ENCODE peak calls at places on chromosome 7, in nine cellular contexts. One of them, this sample, is unnamed.

GRCh38 chr7:5620459-5620881 is 161.0 kb downstream of the RNF216 start:
- DNase-seq in endothelial cell: no peak
- DNase-seq in GM10248: no peak
- DNase-seq in AG04450: no peak
- DNase-seq in CD4-positive, alpha-beta T cell: no peak
- DNase-seq in CD8-positive, alpha-beta T cell: no peak
- DNase-seq in cardiac muscle cell: no peak
- DNase-seq in MCF 10A: no peak
- DNase-seq in chondrocyte: no peak
- DNase-seq in this sample: no peak

GRCh38 chr7:42981595-42981994 is 49.4 kb downstream of the MRPL32 start:
- DNase-seq in MCF 10A: no peak
- DNase-seq in GM10248: no peak
- DNase-seq in chondrocyte: no peak
- DNase-seq in AG04450: no peak
- DNase-seq in endothelial cell: no peak
- DNase-seq in cardiac muscle cell: no peak
- DNase-seq in CD4-positive, alpha-beta T cell: no peak
- DNase-seq in CD8-positive, alpha-beta T cell: no peak
- DNase-seq in this sample: no peak

GRCh38 chr7:107691713-107692112 is 31.1 kb downstream of the SLC26A4 start:
- DNase-seq in AG04450: no peak
- DNase-seq in GM10248: no peak
- DNase-seq in endothelial cell: no peak
- DNase-seq in MCF 10A: no peak
- DNase-seq in CD4-positive, alpha-beta T cell: no peak
- DNase-seq in cardiac muscle cell: no peak
- DNase-seq in chondrocyte: no peak
- DNase-seq in CD8-positive, alpha-beta T cell: no peak
- DNase-seq in this sample: peak

GRCh38 chr7:145263886-145264285 is 428.0 kb upstream of the TPK1 start:
- DNase-seq in endothelial cell: no peak
- DNase-seq in AG04450: no peak
- DNase-seq in GM10248: no peak
- DNase-seq in CD8-positive, alpha-beta T cell: no peak
- DNase-seq in MCF 10A: no peak
- DNase-seq in CD4-positive, alpha-beta T cell: no peak
- DNase-seq in chondrocyte: no peak
- DNase-seq in cardiac muscle cell: no peak
- DNase-seq in this sample: no peak

GRCh38 chr7:1823376-1824150 is 153.5 kb downstream of the ELFN1 start:
- DNase-seq in CD4-positive, alpha-beta T cell: no peak
- DNase-seq in chondrocyte: peak
- DNase-seq in MCF 10A: no peak
- DNase-seq in endothelial cell: no peak
- DNase-seq in AG04450: no peak
- DNase-seq in GM10248: no peak
- DNase-seq in cardiac muscle cell: no peak
- DNase-seq in CD8-positive, alpha-beta T cell: no peak
- DNase-seq in this sample: no peak

GRCh38 chr7:135803143-135803542 is 54.5 kb upstream of the FAM180A start:
- DNase-seq in CD4-positive, alpha-beta T cell: no peak
- DNase-seq in chondrocyte: no peak
- DNase-seq in GM10248: no peak
- DNase-seq in CD8-positive, alpha-beta T cell: no peak
- DNase-seq in MCF 10A: peak
- DNase-seq in cardiac muscle cell: no peak
- DNase-seq in AG04450: no peak
- DNase-seq in endothelial cell: no peak
- DNase-seq in this sample: no peak

GRCh38 chr7:10122573-10123100 is 851.0 kb upstream of the PHF14 start:
- DNase-seq in CD4-positive, alpha-beta T cell: no peak
- DNase-seq in endothelial cell: peak
- DNase-seq in cardiac muscle cell: peak
- DNase-seq in GM10248: no peak
- DNase-seq in MCF 10A: no peak
- DNase-seq in chondrocyte: no peak
- DNase-seq in CD8-positive, alpha-beta T cell: no peak
- DNase-seq in AG04450: no peak
- DNase-seq in this sample: peak

GRCh38 chr7:137084607-137085380 is 216.3 kb downstream of the CHRM2 start:
- DNase-seq in AG04450: no peak
- DNase-seq in cardiac muscle cell: no peak
- DNase-seq in CD4-positive, alpha-beta T cell: no peak
- DNase-seq in MCF 10A: no peak
- DNase-seq in CD8-positive, alpha-beta T cell: no peak
- DNase-seq in chondrocyte: no peak
- DNase-seq in GM10248: no peak
- DNase-seq in endothelial cell: no peak
- DNase-seq in this sample: no peak

GRCh38 chr7:27194641-27195379 is 5.1 kb downstream of the HOXA13 start:
- DNase-seq in AG04450: no peak
- DNase-seq in CD8-positive, alpha-beta T cell: no peak
- DNase-seq in endothelial cell: no peak
- DNase-seq in CD4-positive, alpha-beta T cell: no peak
- DNase-seq in MCF 10A: no peak
- DNase-seq in chondrocyte: no peak
- DNase-seq in GM10248: no peak
- DNase-seq in cardiac muscle cell: no peak
- DNase-seq in this sample: no peak

GRCh38 chr7:46071076-46071475 is 150.0 kb upstream of the IGFBP3 start:
- DNase-seq in MCF 10A: peak
- DNase-seq in CD8-positive, alpha-beta T cell: no peak
- DNase-seq in AG04450: no peak
- DNase-seq in endothelial cell: no peak
- DNase-seq in chondrocyte: no peak
- DNase-seq in CD4-positive, alpha-beta T cell: no peak
- DNase-seq in GM10248: no peak
- DNase-seq in cardiac muscle cell: no peak
- DNase-seq in this sample: no peak

GRCh38 chr7:39667354-39667923 is 44.1 kb downstream of the RALA start:
- DNase-seq in CD8-positive, alpha-beta T cell: no peak
- DNase-seq in chondrocyte: no peak
- DNase-seq in CD4-positive, alpha-beta T cell: no peak
- DNase-seq in AG04450: no peak
- DNase-seq in MCF 10A: no peak
- DNase-seq in endothelial cell: no peak
- DNase-seq in cardiac muscle cell: peak
- DNase-seq in GM10248: no peak
- DNase-seq in this sample: no peak

GRCh38 chr7:21352540-21353387 is 75.1 kb upstream of the SP4 start:
- DNase-seq in CD4-positive, alpha-beta T cell: no peak
- DNase-seq in cardiac muscle cell: no peak
- DNase-seq in chondrocyte: no peak
- DNase-seq in MCF 10A: no peak
- DNase-seq in endothelial cell: no peak
- DNase-seq in CD8-positive, alpha-beta T cell: no peak
- DNase-seq in AG04450: no peak
- DNase-seq in GM10248: peak
- DNase-seq in this sample: no peak

GRCh38 chr7:142709921-142710320 is 39.4 kb upstream of the PRSS1 start:
- DNase-seq in GM10248: no peak
- DNase-seq in MCF 10A: no peak
- DNase-seq in AG04450: no peak
- DNase-seq in chondrocyte: no peak
- DNase-seq in cardiac muscle cell: no peak
- DNase-seq in endothelial cell: no peak
- DNase-seq in CD8-positive, alpha-beta T cell: no peak
- DNase-seq in CD4-positive, alpha-beta T cell: no peak
- DNase-seq in this sample: no peak

GRCh38 chr7:142711196-142711595 is 38.1 kb upstream of the PRSS1 start:
- DNase-seq in MCF 10A: no peak
- DNase-seq in CD4-positive, alpha-beta T cell: no peak
- DNase-seq in CD8-positive, alpha-beta T cell: no peak
- DNase-seq in AG04450: no peak
- DNase-seq in endothelial cell: no peak
- DNase-seq in cardiac muscle cell: no peak
- DNase-seq in chondrocyte: no peak
- DNase-seq in GM10248: no peak
- DNase-seq in this sample: no peak

GRCh38 chr7:142711722-142712616 is 37.3 kb upstream of the PRSS1 start:
- DNase-seq in AG04450: no peak
- DNase-seq in GM10248: no peak
- DNase-seq in CD4-positive, alpha-beta T cell: no peak
- DNase-seq in cardiac muscle cell: peak
- DNase-seq in CD8-positive, alpha-beta T cell: no peak
- DNase-seq in MCF 10A: peak
- DNase-seq in endothelial cell: no peak
- DNase-seq in chondrocyte: no peak
- DNase-seq in this sample: no peak

GRCh38 chr7:142714375-142714774 is 34.9 kb upstream of the PRSS1 start:
- DNase-seq in CD4-positive, alpha-beta T cell: peak
- DNase-seq in CD8-positive, alpha-beta T cell: no peak
- DNase-seq in MCF 10A: no peak
- DNase-seq in chondrocyte: no peak
- DNase-seq in endothelial cell: peak
- DNase-seq in AG04450: no peak
- DNase-seq in GM10248: no peak
- DNase-seq in cardiac muscle cell: no peak
- DNase-seq in this sample: no peak

DNA sequence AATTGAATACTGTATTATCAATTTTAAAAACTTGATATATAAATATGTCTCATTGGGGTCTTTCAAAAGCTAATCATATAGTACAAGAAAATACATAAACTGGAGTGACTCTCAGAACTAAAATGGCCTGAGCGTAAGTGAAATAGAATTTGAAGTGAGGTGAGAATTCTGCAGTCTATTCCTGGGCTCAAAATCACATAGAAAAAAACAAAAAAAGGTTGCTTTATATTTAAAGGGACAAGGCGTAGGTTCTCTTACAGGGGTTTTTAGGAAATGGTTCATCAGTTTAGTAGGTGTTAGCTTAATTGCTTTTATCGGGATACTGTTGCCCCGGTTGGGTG is 36.7 kb upstream of the PRSS1 start:
- DNase-seq in AG04450: no peak
- DNase-seq in endothelial cell: no peak
- DNase-seq in GM10248: no peak
- DNase-seq in CD8-positive, alpha-beta T cell: no peak
- DNase-seq in cardiac muscle cell: no peak
- DNase-seq in MCF 10A: no peak
- DNase-seq in CD4-positive, alpha-beta T cell: no peak
- DNase-seq in chondrocyte: no peak
- DNase-seq in this sample: no peak
- TF ChIP-seq CTCF in AG04450: no peak
- TF ChIP-seq CTCF in endothelial cell: peak
- TF ChIP-seq CTCF in GM10248: no peak
- TF ChIP-seq CTCF in CD8-positive, alpha-beta T cell: no peak
- TF ChIP-seq CTCF in cardiac muscle cell: no peak
- TF ChIP-seq CTCF in MCF 10A: no peak
- TF ChIP-seq CTCF in CD4-positive, alpha-beta T cell: peak
- TF ChIP-seq CTCF in chondrocyte: peak
- TF ChIP-seq CTCF in this sample: no peak

DNA sequence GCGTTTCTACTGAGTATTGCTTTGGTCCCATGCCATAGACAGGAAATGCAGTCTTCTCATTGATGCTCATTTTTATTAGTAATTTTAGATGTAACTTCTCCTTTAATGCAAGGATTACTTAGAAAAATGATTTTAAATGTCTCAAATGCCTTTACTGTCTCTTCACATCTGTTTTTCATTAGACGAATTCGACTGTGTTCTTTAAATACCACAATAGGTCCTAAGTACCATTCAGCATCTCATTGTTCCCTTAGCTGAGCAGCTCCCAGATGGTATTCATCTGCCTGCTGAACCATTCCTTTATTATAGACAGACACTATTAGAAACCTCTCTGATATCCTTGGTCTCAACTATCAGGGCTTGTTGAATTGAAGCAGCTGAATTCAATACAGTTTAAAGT is 113.6 kb downstream of the LSMEM1 start:
- DNase-seq in chondrocyte: no peak
- DNase-seq in MCF 10A: no peak
- DNase-seq in cardiac muscle cell: no peak
- DNase-seq in CD8-positive, alpha-beta T cell: no peak
- DNase-seq in endothelial cell: no peak
- DNase-seq in GM10248: no peak
- DNase-seq in AG04450: no peak
- DNase-seq in CD4-positive, alpha-beta T cell: no peak
- DNase-seq in this sample: no peak
- TF ChIP-seq CTCF in chondrocyte: no peak
- TF ChIP-seq CTCF in MCF 10A: no peak
- TF ChIP-seq CTCF in cardiac muscle cell: no peak
- TF ChIP-seq CTCF in CD8-positive, alpha-beta T cell: no peak
- TF ChIP-seq CTCF in endothelial cell: no peak
- TF ChIP-seq CTCF in GM10248: no peak
- TF ChIP-seq CTCF in AG04450: no peak
- TF ChIP-seq CTCF in CD4-positive, alpha-beta T cell: no peak
- TF ChIP-seq CTCF in this sample: no peak

GRCh38 chr7:80732635-80733034 is 94.2 kb downstream of the CD36 start:
- DNase-seq in CD8-positive, alpha-beta T cell: no peak
- DNase-seq in AG04450: no peak
- DNase-seq in endothelial cell: no peak
- DNase-seq in cardiac muscle cell: no peak
- DNase-seq in CD4-positive, alpha-beta T cell: no peak
- DNase-seq in GM10248: no peak
- DNase-seq in chondrocyte: no peak
- DNase-seq in MCF 10A: peak
- DNase-seq in this sample: no peak
- TF ChIP-seq CTCF in CD8-positive, alpha-beta T cell: no peak
- TF ChIP-seq CTCF in AG04450: no peak
- TF ChIP-seq CTCF in endothelial cell: peak
- TF ChIP-seq CTCF in cardiac muscle cell: peak
- TF ChIP-seq CTCF in CD4-positive, alpha-beta T cell: no peak
- TF ChIP-seq CTCF in GM10248: no peak
- TF ChIP-seq CTCF in chondrocyte: peak
- TF ChIP-seq CTCF in MCF 10A: peak
- TF ChIP-seq CTCF in this sample: no peak

GRCh38 chr7:123864966-123865365 is 20.0 kb downstream of the HYAL4 start:
- DNase-seq in endothelial cell: no peak
- DNase-seq in GM10248: no peak
- DNase-seq in AG04450: no peak
- DNase-seq in chondrocyte: no peak
- DNase-seq in CD4-positive, alpha-beta T cell: no peak
- DNase-seq in CD8-positive, alpha-beta T cell: no peak
- DNase-seq in MCF 10A: no peak
- DNase-seq in cardiac muscle cell: no peak
- DNase-seq in this sample: no peak
- TF ChIP-seq CTCF in endothelial cell: no peak
- TF ChIP-seq CTCF in GM10248: no peak
- TF ChIP-seq CTCF in AG04450: no peak
- TF ChIP-seq CTCF in chondrocyte: no peak
- TF ChIP-seq CTCF in CD4-positive, alpha-beta T cell: no peak
- TF ChIP-seq CTCF in CD8-positive, alpha-beta T cell: no peak
- TF ChIP-seq CTCF in MCF 10A: no peak
- TF ChIP-seq CTCF in cardiac muscle cell: no peak
- TF ChIP-seq CTCF in this sample: no peak

GRCh38 chr7:112554591-112554990 is 73.8 kb downstream of the LSMEM1 start:
- DNase-seq in GM10248: no peak
- DNase-seq in chondrocyte: no peak
- DNase-seq in endothelial cell: no peak
- DNase-seq in MCF 10A: no peak
- DNase-seq in cardiac muscle cell: no peak
- DNase-seq in CD4-positive, alpha-beta T cell: no peak
- DNase-seq in AG04450: no peak
- DNase-seq in CD8-positive, alpha-beta T cell: no peak
- DNase-seq in this sample: no peak
- TF ChIP-seq CTCF in GM10248: no peak
- TF ChIP-seq CTCF in chondrocyte: peak
- TF ChIP-seq CTCF in endothelial cell: peak
- TF ChIP-seq CTCF in MCF 10A: no peak
- TF ChIP-seq CTCF in cardiac muscle cell: no peak
- TF ChIP-seq CTCF in CD4-positive, alpha-beta T cell: no peak
- TF ChIP-seq CTCF in AG04450: peak
- TF ChIP-seq CTCF in CD8-positive, alpha-beta T cell: no peak
- TF ChIP-seq CTCF in this sample: no peak